ENCODE peak calls at places on chromosomes 4 and X, in eight cellular contexts. One of them, this sample, is unnamed.

GRCh38 chrX:76248901-76249300 is 76.0 kb downstream of the PBDC1 start:
- DNase-seq in IMR-90: no peak
- DNase-seq in lower leg skin: no peak
- DNase-seq in NCI-H510A treated with DMSO at 0.1 percent for 48 hours: no peak
- DNase-seq in astrocyte of the hippocampus: no peak
- DNase-seq in spleen: no peak
- DNase-seq in H4: no peak
- DNase-seq in right atrium auricular region: no peak
- DNase-seq in this sample: no peak

GRCh38 chrX:72131317-72132294 is at the start of gene RTL5:
- DNase-seq in IMR-90: peak
- DNase-seq in lower leg skin: peak
- DNase-seq in NCI-H510A treated with DMSO at 0.1 percent for 48 hours: peak
- DNase-seq in astrocyte of the hippocampus: peak
- DNase-seq in spleen: peak
- DNase-seq in H4: peak
- DNase-seq in right atrium auricular region: peak
- DNase-seq in this sample: peak

GRCh38 chr4:123952530-123953274 is 556.1 kb downstream of the SPRY1 start:
- DNase-seq in IMR-90: peak
- DNase-seq in lower leg skin: no peak
- DNase-seq in NCI-H510A treated with DMSO at 0.1 percent for 48 hours: no peak
- DNase-seq in astrocyte of the hippocampus: peak
- DNase-seq in spleen: no peak
- DNase-seq in H4: no peak
- DNase-seq in right atrium auricular region: no peak
- DNase-seq in this sample: no peak

GRCh38 chrX:68982476-68982875 is 153.7 kb downstream of the EFNB1 start:
- DNase-seq in IMR-90: no peak
- DNase-seq in lower leg skin: no peak
- DNase-seq in NCI-H510A treated with DMSO at 0.1 percent for 48 hours: no peak
- DNase-seq in astrocyte of the hippocampus: no peak
- DNase-seq in spleen: no peak
- DNase-seq in H4: no peak
- DNase-seq in right atrium auricular region: no peak
- DNase-seq in this sample: no peak

GRCh38 chr4:176187610-176188009 is 7.8 kb downstream of the SPATA4 start:
- DNase-seq in IMR-90: peak
- DNase-seq in lower leg skin: no peak
- DNase-seq in NCI-H510A treated with DMSO at 0.1 percent for 48 hours: no peak
- DNase-seq in astrocyte of the hippocampus: peak
- DNase-seq in spleen: no peak
- DNase-seq in H4: no peak
- DNase-seq in right atrium auricular region: no peak
- DNase-seq in this sample: no peak

GRCh38 chrX:13153796-13154195 is 109.4 kb upstream of the FAM9C start:
- DNase-seq in IMR-90: peak
- DNase-seq in lower leg skin: no peak
- DNase-seq in NCI-H510A treated with DMSO at 0.1 percent for 48 hours: no peak
- DNase-seq in astrocyte of the hippocampus: no peak
- DNase-seq in spleen: no peak
- DNase-seq in H4: no peak
- DNase-seq in right atrium auricular region: no peak
- DNase-seq in this sample: no peak

GRCh38 chr4:118035309-118035708 is 1.0 kb downstream of the NDST3 start:
- DNase-seq in IMR-90: no peak
- DNase-seq in lower leg skin: no peak
- DNase-seq in NCI-H510A treated with DMSO at 0.1 percent for 48 hours: no peak
- DNase-seq in astrocyte of the hippocampus: no peak
- DNase-seq in spleen: no peak
- DNase-seq in H4: no peak
- DNase-seq in right atrium auricular region: no peak
- DNase-seq in this sample: no peak

GRCh38 chrX:148691456-148691855 is 191.0 kb downstream of the AFF2 start:
- DNase-seq in IMR-90: no peak
- DNase-seq in lower leg skin: no peak
- DNase-seq in NCI-H510A treated with DMSO at 0.1 percent for 48 hours: no peak
- DNase-seq in astrocyte of the hippocampus: peak
- DNase-seq in spleen: no peak
- DNase-seq in H4: no peak
- DNase-seq in right atrium auricular region: no peak
- DNase-seq in this sample: no peak

This sample was measured in H54.